ENCODE peak calls at places on chromosomes 1 and 21, in four cellular contexts. One of them, this sample, is unnamed.

GRCh38 chr1:94154989-94155388 is 34.0 kb upstream of the ABCA4 start:
- DNase-seq in astrocyte of the spinal cord: peak
- DNase-seq in left lung: no peak
- DNase-seq in left ventricle myocardium inferior: no peak
- DNase-seq in this sample: no peak

GRCh38 chr1:27071049-27071416 is 58.4 kb upstream of the TENT5B start:
- DNase-seq in astrocyte of the spinal cord: no peak
- DNase-seq in left lung: no peak
- DNase-seq in left ventricle myocardium inferior: no peak
- DNase-seq in this sample: peak

GRCh38 chr1:86380257-86380861 is 15.8 kb downstream of the ODF2L start:
- DNase-seq in astrocyte of the spinal cord: peak
- DNase-seq in left lung: no peak
- DNase-seq in left ventricle myocardium inferior: no peak
- DNase-seq in this sample: no peak

GRCh38 chr1:26991310-26992116 is 2.0 kb upstream of the TRNP1 start:
- DNase-seq in astrocyte of the spinal cord: no peak
- DNase-seq in left lung: no peak
- DNase-seq in left ventricle myocardium inferior: no peak
- DNase-seq in this sample: no peak

GRCh38 chr21:28283652-28284490 is 708.8 kb downstream of the LTN1 start:
- DNase-seq in astrocyte of the spinal cord: peak
- DNase-seq in left lung: no peak
- DNase-seq in left ventricle myocardium inferior: no peak
- DNase-seq in this sample: no peak

GRCh38 chr1:23101891-23102688 is 66.6 kb downstream of the LUZP1 start:
- DNase-seq in astrocyte of the spinal cord: no peak
- DNase-seq in left lung: no peak
- DNase-seq in left ventricle myocardium inferior: no peak
- DNase-seq in this sample: no peak

GRCh38 chr1:153354515-153355193 is 3.0 kb upstream of the S100A9 start:
- DNase-seq in astrocyte of the spinal cord: no peak
- DNase-seq in left lung: no peak
- DNase-seq in left ventricle myocardium inferior: no peak
- DNase-seq in this sample: no peak

GRCh38 chr1:34874581-34874980 is 15.0 kb upstream of the SMIM12 start:
- DNase-seq in astrocyte of the spinal cord: no peak
- DNase-seq in left lung: no peak
- DNase-seq in left ventricle myocardium inferior: no peak
- DNase-seq in this sample: no peak

GRCh38 chr1:54681396-54681795 is 34.3 kb upstream of the TTC4 start:
- DNase-seq in astrocyte of the spinal cord: no peak
- DNase-seq in left lung: no peak
- DNase-seq in left ventricle myocardium inferior: no peak
- DNase-seq in this sample: no peak

GRCh38 chr1:186872356-186872755 is 43.6 kb downstream of the PLA2G4A start:
- DNase-seq in astrocyte of the spinal cord: no peak
- DNase-seq in left lung: no peak
- DNase-seq in left ventricle myocardium inferior: no peak
- DNase-seq in this sample: no peak

GRCh38 chr1:62841587-62842169 is 57.7 kb downstream of the ATG4C start:
- DNase-seq in astrocyte of the spinal cord: peak
- DNase-seq in left lung: no peak
- DNase-seq in left ventricle myocardium inferior: no peak
- DNase-seq in this sample: no peak

GRCh38 chr1:199855580-199855979 is 171.9 kb upstream of the NR5A2 start:
- DNase-seq in astrocyte of the spinal cord: peak
- DNase-seq in left lung: no peak
- DNase-seq in left ventricle myocardium inferior: no peak
- DNase-seq in this sample: no peak

GRCh38 chr1:156618853-156619581 is at the start of gene HAPLN2:
- DNase-seq in astrocyte of the spinal cord: no peak
- DNase-seq in left lung: no peak
- DNase-seq in left ventricle myocardium inferior: no peak
- DNase-seq in this sample: no peak

GRCh38 chr1:52842643-52843310 is at the start of gene ZYG11A:
- DNase-seq in astrocyte of the spinal cord: peak
- DNase-seq in left lung: peak
- DNase-seq in left ventricle myocardium inferior: peak
- DNase-seq in this sample: peak

GRCh38 chr1:116559304-116559761 is 11.5 kb downstream of the CD58 start:
- DNase-seq in astrocyte of the spinal cord: no peak
- DNase-seq in left lung: no peak
- DNase-seq in left ventricle myocardium inferior: no peak
- DNase-seq in this sample: no peak

GRCh38 chr1:116561563-116561962 is 9.3 kb downstream of the CD58 start:
- DNase-seq in astrocyte of the spinal cord: no peak
- DNase-seq in left lung: no peak
- DNase-seq in left ventricle myocardium inferior: no peak
- DNase-seq in this sample: no peak

GRCh38 chr1:116558140-116558549 is 12.7 kb downstream of the CD58 start:
- DNase-seq in astrocyte of the spinal cord: no peak
- DNase-seq in left lung: no peak
- DNase-seq in left ventricle myocardium inferior: no peak
- DNase-seq in this sample: no peak

GRCh38 chr1:116557323-116557878 is 13.4 kb downstream of the CD58 start:
- DNase-seq in astrocyte of the spinal cord: no peak
- DNase-seq in left lung: no peak
- DNase-seq in left ventricle myocardium inferior: no peak
- DNase-seq in this sample: no peak

DNA sequence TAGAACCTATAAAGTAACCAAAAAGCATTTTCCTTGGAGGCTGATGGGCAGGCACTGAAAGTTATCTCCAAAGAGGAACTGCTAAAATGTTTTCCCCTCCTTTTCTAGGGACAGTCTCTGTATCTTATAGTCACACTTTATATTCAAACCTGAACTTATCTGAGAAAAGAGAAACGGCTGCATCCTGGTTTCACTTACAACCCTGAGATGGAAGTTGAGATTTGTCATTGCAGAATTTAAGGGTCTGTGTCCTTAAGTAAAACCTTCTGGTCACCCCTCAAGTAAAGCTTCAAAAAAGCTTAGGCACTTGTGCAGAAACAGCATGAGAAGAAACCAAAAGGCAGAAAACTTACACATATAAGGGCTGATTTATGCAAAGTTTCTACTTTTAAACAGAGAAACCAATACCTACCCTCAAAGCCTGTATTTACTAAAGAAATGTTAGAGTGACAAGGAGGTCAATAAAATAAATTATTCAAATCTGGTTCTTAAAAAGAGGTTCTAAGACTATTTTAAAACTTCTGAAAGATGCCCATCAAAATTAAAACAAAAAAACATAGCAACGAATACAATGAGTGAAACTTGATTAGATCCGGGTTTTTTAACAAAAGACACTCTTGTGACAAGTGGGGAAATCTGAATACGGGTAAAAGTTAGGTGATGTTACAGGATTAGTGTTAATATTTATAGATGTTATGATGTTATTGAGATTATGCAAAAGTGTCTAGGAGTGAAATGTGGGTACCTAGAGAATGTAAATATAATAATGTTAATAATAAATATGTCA is 9.9 kb downstream of the CD58 start:
- DNase-seq in astrocyte of the spinal cord: no peak
- DNase-seq in left lung: no peak
- DNase-seq in left ventricle myocardium inferior: no peak
- DNase-seq in this sample: no peak
- H3K4me3 ChIP-seq in astrocyte of the spinal cord: no peak
- H3K4me3 ChIP-seq in left lung: no peak
- H3K4me3 ChIP-seq in left ventricle myocardium inferior: no peak
- H3K4me3 ChIP-seq in this sample: no peak

DNA sequence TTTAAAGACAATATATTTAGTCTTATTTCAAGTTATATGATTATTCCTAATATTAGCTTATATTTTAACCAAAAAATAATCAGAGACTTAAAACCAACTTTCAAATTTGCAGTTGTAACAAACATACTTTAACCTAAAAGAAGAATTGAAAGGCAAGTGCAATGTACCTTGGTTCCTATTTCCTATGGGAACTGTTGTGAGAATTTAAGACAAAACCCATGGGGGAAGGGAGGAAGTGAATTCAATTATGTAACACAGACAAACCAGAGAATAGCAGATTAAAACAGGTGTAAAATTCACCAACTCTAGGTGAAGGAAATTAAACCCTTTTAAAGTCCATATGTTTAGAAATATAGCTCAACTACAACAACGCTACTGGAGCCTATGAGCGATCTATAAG is 22.6 kb upstream of the CR2 start:
- DNase-seq in astrocyte of the spinal cord: no peak
- DNase-seq in left lung: no peak
- DNase-seq in left ventricle myocardium inferior: no peak
- DNase-seq in this sample: no peak
- H3K4me3 ChIP-seq in astrocyte of the spinal cord: no peak
- H3K4me3 ChIP-seq in left lung: no peak
- H3K4me3 ChIP-seq in left ventricle myocardium inferior: no peak
- H3K4me3 ChIP-seq in this sample: no peak

GRCh38 chr1:73044241-73044640 is 761.9 kb upstream of the NEGR1 start:
- DNase-seq in astrocyte of the spinal cord: peak
- DNase-seq in left lung: no peak
- DNase-seq in left ventricle myocardium inferior: no peak
- DNase-seq in this sample: no peak
- H3K4me3 ChIP-seq in astrocyte of the spinal cord: no peak
- H3K4me3 ChIP-seq in left lung: no peak
- H3K4me3 ChIP-seq in left ventricle myocardium inferior: no peak
- H3K4me3 ChIP-seq in this sample: no peak

GRCh38 chr1:119083479-119083878 is 57.0 kb downstream of the WARS2 start:
- DNase-seq in astrocyte of the spinal cord: no peak
- DNase-seq in left lung: no peak
- DNase-seq in left ventricle myocardium inferior: no peak
- DNase-seq in this sample: no peak
- H3K4me3 ChIP-seq in astrocyte of the spinal cord: no peak
- H3K4me3 ChIP-seq in left lung: no peak
- H3K4me3 ChIP-seq in left ventricle myocardium inferior: no peak
- H3K4me3 ChIP-seq in this sample: no peak

GRCh38 chr1:154867841-154868610 is 2.1 kb downstream of the KCNN3 start:
- DNase-seq in astrocyte of the spinal cord: no peak
- DNase-seq in left lung: no peak
- DNase-seq in left ventricle myocardium inferior: no peak
- DNase-seq in this sample: peak

GRCh38 chr1:154869351-154870116 is 547 bp downstream of the KCNN3 start:
- DNase-seq in astrocyte of the spinal cord: peak
- DNase-seq in left lung: peak
- DNase-seq in left ventricle myocardium inferior: peak
- DNase-seq in this sample: peak

GRCh38 chr1:154871374-154871773 is 1.3 kb upstream of the KCNN3 start:
- DNase-seq in astrocyte of the spinal cord: no peak
- DNase-seq in left lung: peak
- DNase-seq in left ventricle myocardium inferior: no peak
- DNase-seq in this sample: peak

GRCh38 chr1:154870734-154871133 is 653 bp upstream of the KCNN3 start:
- DNase-seq in astrocyte of the spinal cord: no peak
- DNase-seq in left lung: no peak
- DNase-seq in left ventricle myocardium inferior: no peak
- DNase-seq in this sample: no peak

DNA sequence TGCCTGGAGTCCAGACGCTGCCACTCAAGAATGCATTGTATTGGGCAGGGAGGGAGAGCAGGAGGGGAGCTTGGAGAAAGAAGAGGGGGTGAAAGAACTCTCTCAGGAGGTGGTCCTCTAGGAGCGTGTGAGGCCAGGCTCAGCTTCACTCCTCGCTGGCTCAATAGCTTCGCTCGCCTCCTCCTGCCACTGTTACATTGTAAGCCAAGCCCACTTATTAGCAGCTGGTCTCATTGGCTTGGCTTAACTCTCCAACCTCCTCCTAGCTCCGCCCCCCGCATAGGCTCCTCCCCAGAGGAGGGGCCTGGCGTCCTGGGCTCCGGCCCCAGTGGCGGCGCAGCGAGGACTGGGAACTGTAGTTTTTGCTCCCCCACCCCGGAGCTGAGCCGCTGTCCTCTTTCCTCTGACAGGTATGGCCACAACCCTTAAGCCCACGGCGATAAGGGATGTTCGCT is at the start of gene KCNN3:
- DNase-seq in astrocyte of the spinal cord: peak
- DNase-seq in left lung: peak
- DNase-seq in left ventricle myocardium inferior: peak
- DNase-seq in this sample: peak
- H3K4me3 ChIP-seq in astrocyte of the spinal cord: peak
- H3K4me3 ChIP-seq in left lung: peak
- H3K4me3 ChIP-seq in left ventricle myocardium inferior: peak
- H3K4me3 ChIP-seq in this sample: peak

GRCh38 chr21:22438428-22439086 is 1440.3 kb downstream of the NCAM2 start:
- DNase-seq in astrocyte of the spinal cord: no peak
- DNase-seq in left lung: no peak
- DNase-seq in left ventricle myocardium inferior: no peak
- DNase-seq in this sample: no peak
- H3K4me3 ChIP-seq in astrocyte of the spinal cord: no peak
- H3K4me3 ChIP-seq in left lung: no peak
- H3K4me3 ChIP-seq in left ventricle myocardium inferior: no peak
- H3K4me3 ChIP-seq in this sample: no peak

GRCh38 chr1:162663086-162663485 is 30.8 kb downstream of the DDR2 start:
- DNase-seq in astrocyte of the spinal cord: peak
- DNase-seq in left lung: no peak
- DNase-seq in left ventricle myocardium inferior: no peak
- DNase-seq in this sample: no peak
- H3K4me3 ChIP-seq in astrocyte of the spinal cord: no peak
- H3K4me3 ChIP-seq in left lung: no peak
- H3K4me3 ChIP-seq in left ventricle myocardium inferior: no peak
- H3K4me3 ChIP-seq in this sample: no peak

GRCh38 chr1:172154571-172154970 is 265.9 kb upstream of the C1orf105 start:
- DNase-seq in astrocyte of the spinal cord: peak
- DNase-seq in left lung: no peak
- DNase-seq in left ventricle myocardium inferior: no peak
- DNase-seq in this sample: no peak
- H3K4me3 ChIP-seq in astrocyte of the spinal cord: no peak
- H3K4me3 ChIP-seq in left lung: no peak
- H3K4me3 ChIP-seq in left ventricle myocardium inferior: no peak
- H3K4me3 ChIP-seq in this sample: no peak

This sample was measured in kidney.